ENCODE peak calls at places on chromosomes 6 and 20, in seven cellular contexts. Z is activated B cell treated with CpG ODN at 0.5 μM for 24 hours, Y is nephron progenitor cell, A is left colon, M is left ventricle myocardium inferior, W is tibial artery, V is NCI-H510A. T is an unnamed sample.

GRCh38 chr6:129502261-129502660 is 207.7 kb downstream of the ARHGAP18 start:
- DNase-seq in Z (no peak), Y (no peak), A (no peak), M (no peak), W (no peak), V (no peak), T (no peak)

GRCh38 chr6:113140721-113141120 is 716.4 kb upstream of the MARCKS start:
- DNase-seq in Z (no peak), Y (no peak), A (no peak), M (no peak), W (no peak), V (no peak), T (no peak)

GRCh38 chr6:148835920-148836441 is 89.2 kb downstream of the UST start:
- DNase-seq in Z (no peak), Y (no peak), A (no peak), M (no peak), W (no peak), V (no peak), T (no peak)

GRCh38 chr6:37659561-37659960 is 38.1 kb downstream of the MDGA1 start:
- DNase-seq in Z (no peak), Y (no peak), A (no peak), M (no peak), W (no peak), V (no peak), T (no peak)

GRCh38 chr6:5337573-5337972 is 76.3 kb downstream of the FARS2 start:
- DNase-seq in Z (no peak), Y (no peak), A (no peak), M (no peak), W (no peak), V (no peak), T (no peak)

GRCh38 chr20:56628873-56629463 is at the start of gene TFAP2C:
- DNase-seq in Z (no peak), Y (peak; percentile 84), A (peak; percentile 78), M (peak; percentile 59), W (peak; percentile 72), V (no peak), T (peak; percentile 80)

GRCh38 chr6:118350881-118351430 is 197.1 kb upstream of the PLN start:
- DNase-seq in Z (no peak), Y (no peak), A (no peak), M (no peak), W (no peak), V (no peak), T (no peak)

GRCh38 chr6:28586273-28586672 is 60.6 kb downstream of the GPX5 start:
- DNase-seq in Z (no peak), Y (no peak), A (no peak), M (no peak), W (no peak), V (no peak), T (no peak)

GRCh38 chr20:63968928-63969760 is 586 bp downstream of the ZNF512B start:
- DNase-seq in Z (peak; percentile 33), Y (peak; percentile 64), A (peak; percentile 27), M (peak; percentile 20), W (no peak), V (no peak), T (peak; percentile 26)

GRCh38 chr6:132969188-132969587 is 154.8 kb downstream of the RPS12 start:
- DNase-seq in Z (no peak), Y (no peak), A (no peak), M (no peak), W (no peak), V (no peak), T (no peak)

GRCh38 chr20:25227317-25227831 is 20.5 kb upstream of the PYGB start:
- DNase-seq in Z (no peak), Y (no peak), A (no peak), M (no peak), W (peak; percentile 77), V (no peak), T (no peak)

GRCh38 chr6:2819115-2819514 is 22.5 kb downstream of the SERPINB1 start:
- DNase-seq in Z (no peak), Y (no peak), A (no peak), M (no peak), W (no peak), V (no peak), T (no peak)

GRCh38 chr20:49228676-49229075 is 9.5 kb downstream of the DDX27 start:
- DNase-seq in Z (no peak), Y (no peak), A (no peak), M (no peak), W (no peak), V (peak; percentile 38), T (no peak)

GRCh38 chr6:125749864-125750691 is 646 bp downstream of the HEY2 start:
- DNase-seq in Z (no peak), Y (peak; percentile 60), A (peak; percentile 27), M (peak; percentile 40), W (peak; percentile 78), V (no peak), T (peak; percentile 87)

GRCh38 chr6:128676456-128676855 is 156.1 kb upstream of the PTPRK start:
- DNase-seq in Z (no peak), Y (no peak), A (no peak), M (no peak), W (no peak), V (no peak), T (no peak)

GRCh38 chr20:420169-420620 is 12.1 kb downstream of the RBCK1 start:
- DNase-seq in Z (no peak), Y (no peak), A (peak; percentile 51), M (no peak), W (peak; percentile 61), V (no peak), T (no peak)

GRCh38 chr6:49515485-49516146 is 15.9 kb downstream of the GLYATL3 start:
- DNase-seq in Z (no peak), Y (no peak), A (no peak), M (no peak), W (no peak), V (no peak), T (no peak)

GRCh38 chr6:167112421-167112820 is 10.5 kb upstream of the CCR6 start:
- DNase-seq in Z (peak; percentile 25), Y (no peak), A (no peak), M (no peak), W (no peak), V (no peak), T (no peak)

GRCh38 chr6:145112711-145113148 is 622.6 kb downstream of the EPM2A start:
- DNase-seq in Z (no peak), Y (no peak), A (no peak), M (no peak), W (no peak), V (no peak), T (no peak)

GRCh38 chr6:126176266-126176665 is 163.6 kb upstream of the CENPW start:
- DNase-seq in Z (no peak), Y (no peak), A (no peak), M (no peak), W (no peak), V (no peak), T (peak; percentile 11)

GRCh38 chr6:43436577-43437282 is 9.4 kb downstream of the ABCC10 start:
- DNase-seq in Z (no peak), Y (no peak), A (peak; percentile 56), M (no peak), W (no peak), V (no peak), T (no peak)

GRCh38 chr6:104509355-104509754 is 350.4 kb downstream of the HACE1 start:
- DNase-seq in Z (no peak), Y (no peak), A (no peak), M (no peak), W (no peak), V (no peak), T (no peak)

GRCh38 chr6:46491201-46491788 is at the start of gene RCAN2:
- DNase-seq in Z (peak; percentile 27), Y (peak; percentile 75), A (peak; percentile 64), M (peak; percentile 77), W (peak; percentile 89), V (peak; percentile 78), T (peak; percentile 90)

GRCh38 chr6:157531169-157531985 is 150.4 kb downstream of the ZDHHC14 start:
- DNase-seq in Z (no peak), Y (no peak), A (peak; percentile 80), M (no peak), W (no peak), V (no peak), T (no peak)

GRCh38 chr6:28789553-28790083 is 134.2 kb downstream of the TRIM27 start:
- DNase-seq in Z (no peak), Y (no peak), A (no peak), M (no peak), W (no peak), V (no peak), T (no peak)

GRCh38 chr20:62646851-62647520 is 4.7 kb downstream of the SLCO4A1 start:
- DNase-seq in Z (no peak), Y (no peak), A (peak; percentile 82), M (no peak), W (no peak), V (no peak), T (no peak)

GRCh38 chr20:23266530-23267398 is 83.8 kb upstream of the NXT1 start:
- DNase-seq in Z (no peak), Y (no peak), A (no peak), M (no peak), W (no peak), V (no peak), T (no peak)

GRCh38 chr6:16849280-16850210 is 88.3 kb upstream of the ATXN1 start:
- DNase-seq in Z (no peak), Y (no peak), A (no peak), M (no peak), W (no peak), V (no peak), T (peak; percentile 18)

GRCh38 chr6:15791401-15792137 is 128.7 kb upstream of the DTNBP1 start:
- DNase-seq in Z (no peak), Y (no peak), A (no peak), M (no peak), W (no peak), V (no peak), T (no peak)

GRCh38 chr6:57242505-57242904 is 20.4 kb upstream of the RAB23 start:
- DNase-seq in Z (no peak), Y (no peak), A (no peak), M (no peak), W (no peak), V (no peak), T (no peak)

GRCh38 chr6:14038636-14039035 is 78.9 kb upstream of the CD83 start:
- DNase-seq in Z (no peak), Y (no peak), A (no peak), M (no peak), W (no peak), V (no peak), T (no peak)

GRCh38 chr20:31720486-31721407 is 1.9 kb downstream of the BCL2L1 start:
- DNase-seq in Z (no peak), Y (no peak), A (no peak), M (no peak), W (no peak), V (no peak), T (peak; percentile 31)

GRCh38 chr6:73712536-73712935 is 16.5 kb downstream of the CD109 start:
- DNase-seq in Z (no peak), Y (no peak), A (no peak), M (no peak), W (no peak), V (no peak), T (no peak)

GRCh38 chr6:54491431-54491830 is 183.2 kb downstream of the TINAG start:
- DNase-seq in Z (no peak), Y (no peak), A (no peak), M (no peak), W (no peak), V (no peak), T (no peak)

GRCh38 chr6:25476126-25476525 is 175.9 kb upstream of the SCGN start:
- DNase-seq in Z (no peak), Y (no peak), A (no peak), M (no peak), W (no peak), V (no peak), T (no peak)